ENCODE peak calls at places on chromosomes 11 and 22, in five cellular contexts. T, O, J, H and D are unnamed samples.

GRCh38 chr22:30362632-30363281 is 6.0 kb downstream of the CCDC157 start:
- DNase-seq in O (no peak), H (no peak), T (no peak), J (no peak), D (peak; percentile 45)

GRCh38 chr22:32204856-32205722 is at the start of gene RFPL2:
- DNase-seq in T (no peak), O (no peak), J (no peak), H (no peak), D (no peak)

GRCh38 chr11:36469881-36470802 is 39.9 kb downstream of the TRAF6 start:
- DNase-seq in T (no peak), O (no peak), H (no peak), J (no peak), D (no peak)

GRCh38 chr11:100682247-100682969 is 4.7 kb upstream of the ARHGAP42 start:
- DNase-seq in J (no peak), T (peak; percentile 42), H (no peak), O (no peak), D (no peak)

GRCh38 chr11:61158691-61159381 is 2.4 kb downstream of the VPS37C start:
- DNase-seq in T (no peak), J (no peak), H (no peak), O (no peak), D (no peak)

GRCh38 chr11:73012121-73012863 is 129.8 kb downstream of the FCHSD2 start:
- DNase-seq in J (no peak), H (no peak), O (no peak), T (no peak), D (no peak)

GRCh38 chr11:57874981-57875380 is 113.4 kb downstream of the CTNND1 start:
- DNase-seq in O (no peak), J (no peak), H (no peak), T (no peak), D (no peak)

GRCh38 chr11:79371152-79371551 is 69.7 kb downstream of the TENM4 start:
- DNase-seq in H (no peak), T (no peak), O (no peak), J (no peak), D (no peak)

GRCh38 chr22:29266564-29267461 is 968 bp downstream of the RHBDD3 start:
- DNase-seq in T (no peak), J (no peak), O (no peak), H (no peak), D (no peak)

GRCh38 chr22:50297510-50298265 is 9.8 kb downstream of the PLXNB2 start:
- DNase-seq in T (no peak), J (no peak), H (no peak), O (no peak), D (no peak)

GRCh38 chr22:21760640-21761039 is 25.0 kb upstream of the YPEL1 start:
- DNase-seq in J (no peak), O (no peak), H (no peak), T (no peak), D (no peak)